ENCODE peak calls at places on chromosomes 2 and 18, in four cellular contexts. Q, C, V and F are unnamed samples.

GRCh38 chr2:222907790-222908431 is 47.1 kb downstream of the ACSL3 start:
- DNase-seq in Q (no peak), C (no peak), V (no peak), F (no peak)

GRCh38 chr18:58894937-58895336 is 30.3 kb downstream of the ZNF532 start:
- DNase-seq in Q (no peak), C (no peak), V (no peak), F (no peak)

GRCh38 chr2:147663153-147663961 is 181.5 kb upstream of the ACVR2A start:
- DNase-seq in Q (no peak), C (no peak), V (no peak), F (no peak)

GRCh38 chr18:3453540-3454364 is 3.8 kb downstream of the TGIF1 start:
- DNase-seq in Q (peak), C (peak), V (no peak), F (no peak)

GRCh38 chr2:26325851-26326250 is 20.1 kb upstream of the SELENOI start:
- DNase-seq in Q (no peak), C (no peak), V (no peak), F (no peak)

GRCh38 chr18:3154214-3154613 is 65.6 kb downstream of the MYOM1 start:
- DNase-seq in Q (no peak), C (no peak), V (no peak), F (no peak)

GRCh38 chr2:207546822-207547221 is 17.1 kb downstream of the CREB1 start:
- DNase-seq in Q (no peak), C (no peak), V (no peak), F (no peak)

GRCh38 chr2:110120171-110121051 is 4.8 kb upstream of the MALL start:
- DNase-seq in Q (no peak), C (no peak), V (no peak), F (no peak)

GRCh38 chr2:177332041-177332991 is 60.3 kb upstream of the AGPS start:
- DNase-seq in Q (peak), C (peak), V (no peak), F (peak)

GRCh38 chr18:6994719-6995430 is 122.7 kb downstream of the LAMA1 start:
- DNase-seq in Q (no peak), C (no peak), V (no peak), F (no peak)

GRCh38 chr2:175687465-175687864 is 314.6 kb downstream of the LNPK start:
- DNase-seq in Q (no peak), C (no peak), V (no peak), F (no peak)

GRCh38 chr2:96533292-96534073 is 3.1 kb upstream of the ARID5A start:
- DNase-seq in Q (peak), C (no peak), V (no peak), F (no peak)

GRCh38 chr2:144402282-144402681 is 117.6 kb downstream of the ZEB2 start:
- DNase-seq in Q (no peak), C (no peak), V (no peak), F (no peak)

GRCh38 chr18:58997811-58998337 is 133.2 kb downstream of the ZNF532 start:
- DNase-seq in Q (no peak), C (no peak), V (no peak), F (no peak)

GRCh38 chr2:218885981-218886447 is 5.4 kb downstream of the WNT10A start:
- DNase-seq in Q (no peak), C (no peak), V (no peak), F (no peak)
- H3K27ac ChIP-seq in Q (no peak), C (no peak), V (no peak), F (peak)

DNA sequence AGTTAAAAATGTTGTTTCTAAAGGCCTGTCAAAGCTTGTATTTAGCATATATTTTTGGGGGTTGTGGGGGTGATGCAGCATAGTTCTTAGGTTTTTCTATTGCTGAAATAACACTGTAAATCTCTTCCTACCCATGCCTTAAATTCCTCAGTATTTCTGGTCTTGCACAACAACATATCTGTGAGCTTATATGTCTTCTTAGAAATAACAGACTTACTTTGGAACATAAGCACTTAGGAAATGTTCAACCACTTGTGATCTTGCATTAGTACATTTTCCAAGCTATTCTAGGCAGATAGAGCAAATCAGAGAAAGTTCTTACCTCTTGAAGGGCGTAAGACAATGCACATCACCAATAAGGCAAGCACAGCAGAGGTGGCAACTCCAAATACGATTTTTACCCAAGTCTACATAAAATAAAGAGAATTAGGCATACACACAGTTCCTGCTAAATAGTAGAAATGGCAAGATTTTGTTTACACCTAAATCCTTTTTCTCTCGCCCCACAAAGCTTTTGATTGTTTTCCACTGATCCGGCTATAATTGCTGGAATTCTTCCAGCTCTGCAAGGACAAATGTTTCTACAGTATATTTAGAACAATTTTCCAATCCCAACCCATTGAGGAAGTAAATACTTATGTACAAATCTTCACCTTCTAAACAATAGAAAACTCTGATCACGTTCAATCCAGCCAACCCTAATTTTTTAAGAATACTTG is 500 bp downstream of the FAP start:
- DNase-seq in Q (no peak), C (no peak), V (no peak), F (no peak)
- H3K4me3 ChIP-seq in Q (no peak), C (no peak), V (no peak), F (no peak)

GRCh38 chr2:111970453-111970852 is 72.0 kb downstream of the MERTK start:
- DNase-seq in Q (no peak), C (no peak), V (no peak), F (no peak)

GRCh38 chr2:111975819-111976218 is 77.4 kb downstream of the MERTK start:
- DNase-seq in Q (no peak), C (no peak), V (no peak), F (no peak)

GRCh38 chr2:111975053-111975552 is 76.7 kb downstream of the MERTK start:
- DNase-seq in Q (no peak), C (no peak), V (no peak), F (no peak)

GRCh38 chr2:111973701-111974100 is 75.3 kb downstream of the MERTK start:
- DNase-seq in Q (no peak), C (no peak), V (no peak), F (no peak)

DNA sequence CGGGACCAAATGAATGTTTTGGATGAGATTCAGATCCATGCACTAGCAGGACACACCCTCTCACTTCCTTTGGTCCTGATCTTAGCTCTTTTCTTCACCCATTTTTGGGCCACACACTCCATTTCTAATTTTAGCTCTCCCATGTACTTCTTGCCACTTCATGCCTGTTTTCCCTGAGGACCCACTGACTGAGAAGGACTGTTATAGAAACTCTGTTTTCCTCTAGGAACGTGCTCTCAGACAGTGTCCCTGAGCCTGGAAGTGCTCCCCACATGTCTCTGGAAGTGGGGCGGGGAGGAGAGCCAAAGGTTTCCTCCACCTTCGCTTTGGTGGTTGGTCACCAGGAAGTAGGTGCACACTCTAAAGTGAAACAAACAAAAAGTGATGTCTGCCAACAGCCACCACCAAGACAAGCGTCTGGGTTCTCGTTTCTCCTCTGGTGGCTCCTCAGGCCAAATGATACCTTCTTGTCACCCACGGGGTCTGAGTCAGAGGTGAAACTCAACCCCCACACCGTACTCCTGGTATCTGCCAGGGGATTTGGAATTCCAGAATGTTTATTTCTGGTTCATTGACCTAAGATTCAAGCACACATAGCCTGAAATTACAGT is 74.7 kb downstream of the MERTK start:
- DNase-seq in Q (no peak), C (no peak), V (no peak), F (no peak)
- H3K27ac ChIP-seq in Q (no peak), C (no peak), V (no peak), F (no peak)

DNA sequence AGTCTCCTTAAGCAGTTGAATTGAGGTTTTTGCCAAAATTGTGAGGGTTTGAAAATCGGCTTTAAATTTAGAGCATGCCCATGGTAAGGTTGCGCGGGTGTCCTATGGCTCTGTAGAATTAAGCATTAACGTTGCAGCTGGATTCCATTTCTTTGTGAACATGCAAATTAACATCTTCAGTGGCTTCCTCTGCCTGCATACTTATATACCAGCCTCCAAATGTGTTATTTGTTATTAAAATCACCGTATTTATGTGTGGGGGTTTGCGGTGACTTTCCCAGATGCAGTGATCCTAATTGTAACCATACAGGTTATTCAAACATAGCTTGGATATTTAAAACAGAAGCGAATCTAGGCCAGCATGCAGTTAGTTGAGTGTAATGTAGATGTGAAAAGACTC is 80.2 kb downstream of the TGOLN2 start:
- DNase-seq in Q (no peak), C (no peak), V (no peak), F (no peak)
- H3K4me3 ChIP-seq in Q (no peak), C (no peak), V (no peak), F (no peak)

DNA sequence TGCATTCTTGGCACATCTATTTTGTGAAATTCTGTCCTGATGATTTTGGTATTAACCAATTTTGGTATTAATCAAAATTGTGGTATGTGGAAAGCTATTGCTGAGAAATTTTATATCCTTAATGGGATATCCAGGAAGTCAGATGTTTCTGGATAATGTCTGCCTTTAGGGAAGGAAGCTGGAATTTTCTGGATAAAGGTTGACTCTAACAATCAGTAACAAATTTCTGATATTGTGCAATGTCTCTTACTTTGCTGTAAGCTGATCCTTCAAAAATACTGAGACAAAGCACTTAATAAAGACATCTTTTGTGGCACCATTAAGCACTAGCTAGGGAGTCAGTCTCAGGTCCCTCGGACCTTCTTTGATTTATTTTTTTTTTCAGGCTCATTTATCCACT is 100.8 kb upstream of the UGP2 start:
- DNase-seq in Q (no peak), C (no peak), V (no peak), F (no peak)
- H3K27ac ChIP-seq in Q (no peak), C (no peak), V (no peak), F (no peak)

GRCh38 chr2:218899147-218899546 is 18.5 kb downstream of the WNT10A start:
- DNase-seq in Q (no peak), C (no peak), V (no peak), F (no peak)

GRCh38 chr2:218896501-218897393 is 16.1 kb downstream of the WNT10A start:
- DNase-seq in Q (peak), C (no peak), V (peak), F (no peak)

GRCh38 chr2:218897394-218898108 is 16.9 kb downstream of the WNT10A start:
- DNase-seq in Q (no peak), C (no peak), V (no peak), F (no peak)

GRCh38 chr2:218895758-218896500 is 15.3 kb downstream of the WNT10A start:
- DNase-seq in Q (no peak), C (no peak), V (no peak), F (no peak)

GRCh38 chr2:218898109-218898878 is 17.6 kb downstream of the WNT10A start:
- DNase-seq in Q (peak), C (peak), V (peak), F (peak)
- H3K4me3 ChIP-seq in Q (no peak), C (no peak), V (peak), F (peak)

GRCh38 chr2:27806311-27807059 is 35.0 kb downstream of the MRPL33 start:
- DNase-seq in Q (no peak), C (no peak), V (no peak), F (no peak)

GRCh38 chr2:27803046-27803445 is 31.5 kb downstream of the MRPL33 start:
- DNase-seq in Q (no peak), C (no peak), V (no peak), F (no peak)

GRCh38 chr2:27804146-27804545 is 32.6 kb downstream of the MRPL33 start:
- DNase-seq in Q (peak), C (no peak), V (no peak), F (no peak)

GRCh38 chr2:27807476-27807875 is 36.0 kb downstream of the MRPL33 start:
- DNase-seq in Q (no peak), C (peak), V (no peak), F (peak)

DNA sequence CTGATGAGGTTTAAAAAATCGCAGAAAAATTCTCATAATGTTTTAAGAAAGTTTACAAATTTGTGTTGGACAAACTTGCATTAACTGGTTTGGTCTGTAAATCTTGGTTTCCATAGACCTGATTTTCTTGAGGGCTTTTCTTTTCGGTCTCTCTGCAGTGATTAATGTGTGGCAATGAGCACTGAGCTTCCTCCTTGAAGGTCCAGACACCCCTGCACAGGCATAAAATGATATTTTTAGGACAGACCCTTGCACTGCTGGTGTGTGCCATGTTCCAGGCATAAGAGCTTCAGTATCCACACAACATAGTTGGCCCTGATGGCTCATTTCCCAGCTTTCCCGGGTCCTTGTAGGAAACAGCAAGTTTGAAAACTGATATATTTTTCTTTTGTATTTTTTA is 33.7 kb downstream of the MRPL33 start:
- DNase-seq in Q (peak), C (no peak), V (no peak), F (no peak)
- H3K27ac ChIP-seq in Q (no peak), C (no peak), V (no peak), F (no peak)

GRCh38 chr18:74316257-74317180 is 880 bp downstream of the C18orf63 start:
- DNase-seq in Q (no peak), C (no peak), V (no peak), F (no peak)
- H3K4me3 ChIP-seq in Q (no peak), C (no peak), V (no peak), F (no peak)

DNA sequence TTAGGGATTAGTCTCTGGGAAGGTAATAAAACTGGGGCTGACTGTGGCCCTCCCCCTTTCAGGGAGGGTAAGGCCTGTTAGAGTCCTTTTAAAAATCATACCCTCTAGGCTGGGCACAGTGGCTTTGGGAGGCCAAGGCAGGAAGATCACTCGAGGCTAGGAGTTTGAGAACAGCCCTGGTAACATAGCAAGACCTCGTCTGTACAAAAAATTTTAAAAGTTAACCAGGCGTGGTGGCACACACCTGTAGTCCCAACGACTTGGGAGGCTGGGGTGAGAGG is 118.7 kb downstream of the STPG4 start:
- DNase-seq in Q (no peak), C (no peak), V (no peak), F (peak)
- H3K27ac ChIP-seq in Q (no peak), C (peak), V (no peak), F (peak)